ENCODE peak calls at places on chromosomes 1 and 21, in eight cellular contexts. D, L, T, P, Z, I, S and X are unnamed samples.

GRCh38 chr1:3119748-3120524 is 50.9 kb downstream of the PRDM16 start:
- DNase-seq in P (no peak), L (no peak), Z (no peak), S (no peak), I (no peak), T (no peak), D (no peak), X (no peak)

GRCh38 chr1:192443616-192444015 is 126.8 kb downstream of the RGS21 start:
- DNase-seq in L (no peak), I (no peak), S (no peak), T (no peak), P (no peak), D (no peak), Z (no peak), X (peak; percentile 30)

GRCh38 chr1:53725238-53725689 is 13.7 kb downstream of the GLIS1 start:
- DNase-seq in T (no peak), D (peak; percentile 15), P (peak; percentile 80), I (no peak), S (no peak), Z (no peak), L (no peak), X (peak; percentile 64)

GRCh38 chr1:159947942-159948341 is 2.5 kb upstream of the IGSF9 start:
- DNase-seq in I (no peak), S (no peak), P (no peak), D (no peak), T (no peak), Z (no peak), L (no peak), X (no peak)

GRCh38 chr1:192439373-192440025 is 122.7 kb downstream of the RGS21 start:
- DNase-seq in P (no peak), S (no peak), T (no peak), I (no peak), Z (no peak), L (peak; percentile 63), D (no peak), X (peak; percentile 87)

GRCh38 chr1:60376196-60376595 is 302.6 kb upstream of the C1orf87 start:
- DNase-seq in D (no peak), L (no peak), P (no peak), S (no peak), T (no peak), Z (no peak), I (no peak), X (no peak)

GRCh38 chr1:184639205-184639604 is 115.5 kb downstream of the EDEM3 start:
- DNase-seq in L (no peak), P (no peak), D (no peak), I (no peak), Z (no peak), S (no peak), T (no peak), X (no peak)

GRCh38 chr1:147641695-147642592 is 28.4 kb downstream of the ACP6 start:
- DNase-seq in S (peak; percentile 43), L (no peak), T (peak; percentile 28), D (peak; percentile 66), Z (no peak), P (peak; percentile 55), I (no peak), X (peak; percentile 49)

GRCh38 chr1:247291835-247292561 is 36.1 kb downstream of the VN1R5 start:
- DNase-seq in Z (no peak), L (no peak), D (no peak), P (no peak), T (peak; percentile 6), I (no peak), S (no peak), X (no peak)

GRCh38 chr1:93827633-93828436 is 51.2 kb downstream of the DNTTIP2 start:
- DNase-seq in L (no peak), P (no peak), Z (no peak), S (no peak), I (no peak), T (no peak), D (no peak), X (peak; percentile 65)

GRCh38 chr1:33185541-33185940 is 3.7 kb upstream of the TRIM62 start:
- DNase-seq in I (no peak), P (no peak), L (no peak), S (no peak), Z (no peak), D (no peak), T (no peak), X (no peak)

GRCh38 chr1:234089396-234089795 is 184.9 kb downstream of the SLC35F3 start:
- DNase-seq in T (no peak), S (no peak), D (no peak), Z (no peak), I (no peak), L (no peak), P (peak; percentile 46), X (no peak)

GRCh38 chr1:205570796-205571537 is 60.8 kb downstream of the ELK4 start:
- DNase-seq in Z (no peak), P (no peak), L (no peak), I (no peak), D (no peak), T (no peak), S (no peak), X (no peak)

GRCh38 chr1:238108417-238108816 is 217.7 kb upstream of the ZP4 start:
- DNase-seq in T (no peak), P (no peak), Z (no peak), L (no peak), I (no peak), D (no peak), S (no peak), X (no peak)

GRCh38 chr1:181936768-181937581 is 124.5 kb downstream of the ZNF648 start:
- DNase-seq in D (peak; percentile 69), P (peak; percentile 80), L (no peak), S (peak; percentile 61), T (peak; percentile 62), Z (peak; percentile 56), I (no peak), X (peak; percentile 2)

GRCh38 chr21:26405071-26405470 is 168.0 kb downstream of the CYYR1 start:
- DNase-seq in I (no peak), S (no peak), L (no peak), Z (no peak), D (no peak), T (no peak), P (no peak), X (peak; percentile 70)

GRCh38 chr1:11138952-11139351 is 39.3 kb upstream of the EXOSC10 start:
- DNase-seq in L (no peak), T (no peak), S (no peak), D (no peak), I (no peak), Z (no peak), P (no peak), X (peak; percentile 70)

GRCh38 chr1:117209094-117209493 is 1.6 kb downstream of the VTCN1 start:
- DNase-seq in P (no peak), Z (no peak), D (no peak), S (no peak), T (no peak), L (no peak), I (no peak), X (no peak)

GRCh38 chr1:69569281-69569970 is 1.7 kb downstream of the LRRC7 start:
- DNase-seq in S (peak; percentile 12), Z (no peak), P (peak; percentile 14), T (no peak), L (no peak), D (no peak), I (no peak), X (no peak)

GRCh38 chr1:234559917-234560676 is 49.9 kb downstream of the IRF2BP2 start:
- DNase-seq in Z (no peak), P (no peak), T (no peak), S (no peak), D (no peak), I (no peak), L (no peak), X (no peak)

GRCh38 chr1:38817958-38818705 is 41.4 kb downstream of the RRAGC start:
- DNase-seq in L (no peak), S (peak; percentile 76), T (peak; percentile 70), D (peak; percentile 33), I (peak; percentile 62), P (peak; percentile 83), Z (peak; percentile 61), X (no peak)

GRCh38 chr1:159779403-159779851 is 1.3 kb upstream of the DUSP23 start:
- DNase-seq in L (peak; percentile 7), P (no peak), T (no peak), D (no peak), Z (no peak), I (no peak), S (no peak), X (peak; percentile 96)

GRCh38 chr1:159468321-159468720 is 28.8 kb downstream of the OR10J1 start:
- DNase-seq in Z (no peak), D (no peak), T (no peak), L (no peak), I (no peak), S (no peak), P (no peak), X (no peak)

GRCh38 chr21:27564684-27565280 is 597.9 kb upstream of the ADAMTS5 start:
- DNase-seq in D (peak; percentile 43), Z (no peak), P (peak; percentile 40), I (peak; percentile 2), L (peak; percentile 20), T (no peak), S (peak; percentile 18), X (peak; percentile 71)

GRCh38 chr1:32652244-32652962 is 1.4 kb downstream of the RBBP4 start:
- DNase-seq in P (no peak), S (no peak), Z (no peak), D (no peak), T (no peak), L (no peak), I (no peak), X (no peak)

GRCh38 chr1:9395031-9395430 is 102.3 kb downstream of the SPSB1 start:
- DNase-seq in S (no peak), P (no peak), L (no peak), D (no peak), I (no peak), Z (no peak), T (no peak), X (no peak)

GRCh38 chr1:81414417-81415087 is 386.2 kb upstream of the ADGRL2 start:
- DNase-seq in Z (peak; percentile 73), S (peak; percentile 55), D (peak; percentile 37), T (peak; percentile 2), L (no peak), I (peak; percentile 3), P (peak; percentile 86), X (peak; percentile 9)

GRCh38 chr1:158969855-158970254 is 38.5 kb downstream of the PYHIN1 start:
- DNase-seq in P (no peak), D (no peak), Z (no peak), I (no peak), L (no peak), S (no peak), T (no peak), X (no peak)

GRCh38 chr1:230572121-230573083 is 69.9 kb upstream of the COG2 start:
- DNase-seq in S (no peak), Z (peak; percentile 49), I (no peak), D (peak; percentile 84), L (no peak), T (no peak), P (no peak), X (peak; percentile 50)

GRCh38 chr1:14568716-14569115 is 29.8 kb upstream of the KAZN start:
- DNase-seq in S (no peak), P (no peak), I (no peak), L (no peak), T (no peak), Z (no peak), D (no peak), X (no peak)

GRCh38 chr1:246450485-246451251 is 56.4 kb downstream of the SMYD3 start:
- DNase-seq in T (no peak), D (peak; percentile 49), Z (no peak), P (no peak), S (peak; percentile 4), L (no peak), I (no peak), X (peak; percentile 32)

GRCh38 chr21:39852021-39852721 is 15.1 kb upstream of the PCP4 start:
- DNase-seq in I (no peak), Z (no peak), D (no peak), S (no peak), P (no peak), L (no peak), T (no peak), X (no peak)